ENCODE peak calls at places on chromosomes 12 and 14, in nine cellular contexts. U is MM.1S, O is neural progenitor cell, S is SK-N-SH, W is GM23248, F is hepatocyte, K is GM23338, P is HCT116, A is OCI-LY7. Y is an unnamed sample.
A peak's percentile ranks its signal among the peaks of the same experiment; 100 is the strongest.

GRCh38 chr12:116739381-116739887 is 1.3 kb downstream of the RNFT2 start:
- DNase-seq in O (no peak), S (no peak), F (no peak), U (no peak), A (no peak), P (no peak), W (no peak), K (no peak), Y (no peak)

GRCh38 chr14:105903971-105904370 is 377.6 kb downstream of the TMEM121 start:
- DNase-seq in A (no peak), O (no peak), U (no peak), K (no peak), P (no peak), W (no peak), S (peak; percentile 70), F (no peak), Y (no peak)

GRCh38 chr12:73220951-73221350 is 948.8 kb downstream of the TRHDE start:
- DNase-seq in U (no peak), A (no peak), P (no peak), O (no peak), K (no peak), F (no peak), W (no peak), S (no peak), Y (no peak)

GRCh38 chr14:39175445-39176262 is 600 bp downstream of the PNN start:
- DNase-seq in K (peak; percentile 60), F (peak; percentile 58), P (no peak), O (peak; percentile 72), A (peak; percentile 68), W (peak; percentile 59), S (peak; percentile 40), U (no peak), Y (peak; percentile 33)

GRCh38 chr12:84186433-84186832 is 726.2 kb downstream of the SLC6A15 start:
- DNase-seq in F (no peak), O (no peak), K (no peak), W (no peak), A (no peak), S (peak; percentile 11), U (no peak), P (no peak), Y (no peak)

GRCh38 chr14:38808734-38809455 is 294.1 kb downstream of the SEC23A start:
- DNase-seq in P (peak; percentile 1), A (no peak), U (no peak), K (peak; percentile 17), F (peak; percentile 55), S (no peak), O (no peak), W (no peak), Y (peak; percentile 16)

GRCh38 chr12:15049456-15050153 is 76.8 kb downstream of the PDE6H start:
- DNase-seq in O (no peak), W (no peak), A (no peak), K (no peak), U (no peak), F (no peak), P (no peak), S (no peak), Y (no peak)

GRCh38 chr12:7121324-7121723 is 7.4 kb downstream of the RBP5 start:
- DNase-seq in P (no peak), S (no peak), F (no peak), W (no peak), U (no peak), K (no peak), O (no peak), A (no peak), Y (no peak)

GRCh38 chr12:53677612-53678133 is 1.8 kb upstream of the ATP5MC2 start:
- DNase-seq in P (no peak), W (peak; percentile 39), K (no peak), U (no peak), F (no peak), S (no peak), O (peak; percentile 27), A (no peak), Y (no peak)

GRCh38 chr12:111359231-111359913 is 9.5 kb downstream of the PHETA1 start:
- DNase-seq in S (no peak), P (no peak), O (no peak), U (no peak), A (no peak), F (no peak), K (no peak), W (peak; percentile 17), Y (no peak)

GRCh38 chr14:100653409-100653808 is 66.2 kb upstream of the BEGAIN start:
- DNase-seq in S (peak; percentile 70), F (no peak), O (peak; percentile 40), K (peak; percentile 57), A (peak; percentile 12), U (no peak), P (no peak), W (no peak), Y (no peak)

GRCh38 chr12:69435644-69436043 is 34.5 kb upstream of the FRS2 start:
- DNase-seq in U (no peak), K (no peak), O (no peak), W (peak; percentile 28), S (no peak), F (no peak), A (no peak), P (no peak), Y (no peak)

DNA sequence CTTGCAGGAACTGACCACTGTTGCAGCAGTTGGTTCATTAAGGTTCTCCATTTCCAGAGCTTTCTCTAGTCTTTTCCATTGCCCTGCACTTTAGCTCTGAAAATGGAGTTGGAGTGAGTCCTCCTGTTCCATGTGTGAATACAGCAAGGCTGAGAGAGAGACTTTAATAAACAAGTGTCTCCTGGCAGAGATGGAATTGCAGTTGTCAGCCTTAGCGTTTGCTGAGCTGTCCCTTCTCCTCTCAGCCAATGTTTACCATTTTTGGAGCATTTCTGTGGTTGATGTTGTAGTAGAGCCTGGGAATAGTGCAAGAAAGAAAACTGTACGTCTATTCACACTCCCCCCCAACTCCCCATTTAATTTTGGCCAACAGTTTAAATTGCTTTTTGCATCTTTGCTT is 7.5 kb upstream of the MANSC4 start:
- DNase-seq in K (no peak), S (no peak), A (no peak), O (no peak), F (no peak), U (no peak), W (no peak), P (no peak), Y (no peak)
- H3K4me2 ChIP-seq in K (no peak overlapping the region), S (no peak overlapping the region), A (no peak overlapping the region), O (no peak overlapping the region), F (no peak overlapping the region), U (no peak overlapping the region), W (no peak overlapping the region), P (no peak overlapping the region), Y (no peak overlapping the region)

GRCh38 chr12:32211769-32212156 is 105.1 kb downstream of the BICD1 start:
- DNase-seq in W (no peak), P (no peak), F (no peak), K (no peak), A (no peak), S (peak; percentile 6), O (no peak), U (no peak), Y (no peak)

GRCh38 chr12:32214723-32215122 is 108.1 kb downstream of the BICD1 start:
- DNase-seq in S (no peak), A (peak; percentile 45), K (no peak), O (no peak), W (no peak), U (no peak), P (no peak), F (no peak), Y (no peak)

GRCh38 chr12:32217354-32218310 is 111.0 kb downstream of the BICD1 start:
- DNase-seq in W (peak; percentile 81), F (no peak), A (peak; percentile 12), P (no peak), U (no peak), O (no peak), K (no peak), S (no peak), Y (peak; percentile 24)
- TF ChIP-seq EZH2phosphoT487 in W (no peak), F (no peak), A (no peak), P (no peak), U (no peak), O (no peak), K (no peak), S (no peak), Y (no peak)

DNA sequence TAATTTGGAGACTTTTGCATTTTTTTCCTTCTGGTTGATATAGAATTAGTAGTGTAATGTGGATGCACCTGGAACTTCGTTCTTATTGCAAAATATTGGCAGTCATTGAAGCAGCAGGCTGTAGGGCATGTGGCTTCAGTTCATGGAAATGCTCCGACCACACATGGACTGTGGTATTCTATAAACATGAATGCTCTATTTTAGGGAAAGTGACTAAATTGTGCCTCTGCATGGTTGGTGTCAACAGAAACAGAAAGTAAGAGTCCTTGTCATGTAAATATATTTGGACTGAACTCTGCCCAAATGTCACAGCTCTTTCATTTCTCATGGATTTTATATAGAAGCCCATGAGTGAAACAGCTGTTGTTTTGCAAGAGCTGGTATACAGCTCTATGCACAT is 917.0 kb downstream of the LRFN5 start:
- DNase-seq in U (peak; percentile 59), K (no peak), O (no peak), W (peak; percentile 5), P (no peak), S (no peak), A (no peak), F (no peak), Y (no peak)
- H3K27ac ChIP-seq in U (no peak overlapping the region), K (no peak overlapping the region), O (no peak overlapping the region), W (no peak overlapping the region), P (no peak overlapping the region), S (no peak overlapping the region), A (no peak overlapping the region), F (no peak overlapping the region), Y (no peak overlapping the region)

DNA sequence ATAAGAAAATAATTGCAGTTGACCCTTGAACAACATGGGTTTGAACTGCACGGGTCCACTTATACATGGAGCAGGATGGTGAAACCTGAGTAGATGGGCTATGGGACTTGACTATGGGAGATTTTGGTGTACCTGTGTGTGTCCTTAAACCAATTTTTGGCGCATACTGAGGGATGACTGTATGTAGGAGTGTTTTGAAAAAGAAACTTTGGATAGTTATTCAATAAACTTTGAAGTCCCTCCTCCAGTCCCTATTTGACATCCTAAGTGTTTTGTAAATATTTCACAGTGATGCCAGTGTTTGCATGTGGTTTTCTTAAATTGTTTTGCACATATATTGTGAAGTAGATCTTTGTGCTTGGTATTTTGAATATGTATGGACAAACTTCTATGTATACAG is 12.4 kb downstream of the KTN1 start:
- DNase-seq in U (no peak), W (no peak), F (no peak), S (no peak), P (no peak), K (no peak), A (no peak), O (no peak), Y (peak; percentile 53)
- H3K4me2 ChIP-seq in U (no peak overlapping the region), W (no peak overlapping the region), F (no peak overlapping the region), S (no peak overlapping the region), P (no peak overlapping the region), K (peak overlapping the region; percentile 37), A (no peak overlapping the region), O (no peak overlapping the region), Y (peak overlapping the region; percentile 1)

DNA sequence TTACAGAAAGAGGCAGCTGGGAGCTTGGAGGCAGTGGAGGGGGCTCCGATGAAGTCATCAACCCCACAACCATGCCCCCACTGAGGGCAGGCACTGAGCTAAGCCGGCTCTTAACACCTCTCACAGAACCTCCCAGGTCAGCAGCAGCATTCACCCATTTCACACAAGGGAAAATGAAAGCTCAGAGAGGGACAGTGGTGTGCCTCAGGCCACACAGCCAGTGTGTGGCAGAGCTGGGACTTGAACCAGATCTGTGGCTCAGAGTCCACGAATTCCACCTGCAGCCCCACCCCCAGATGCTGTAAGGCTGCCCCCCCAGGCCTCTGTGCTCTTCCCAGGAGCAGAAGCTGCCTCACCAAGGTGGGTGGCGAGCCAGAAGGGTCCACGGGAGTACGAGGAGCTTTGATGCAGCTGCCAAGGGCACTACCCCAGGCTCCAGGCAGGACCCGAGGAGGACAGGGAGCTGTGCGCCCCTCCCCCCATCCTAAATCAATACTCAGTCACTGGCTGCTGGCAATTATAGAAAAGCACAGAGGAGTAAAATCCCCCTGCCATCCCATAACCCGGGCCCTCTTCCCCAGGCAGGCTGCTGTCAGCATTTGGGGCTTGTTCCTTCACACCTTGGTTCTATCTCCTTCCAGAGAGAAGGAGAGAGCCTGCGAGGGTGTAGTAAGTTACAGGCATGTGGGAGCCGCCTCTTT is 47.5 kb downstream of the FAM222A start:
- DNase-seq in U (no peak), P (no peak), F (no peak), A (no peak), W (no peak), K (no peak), O (no peak), S (peak; percentile 23), Y (no peak)
- TF ChIP-seq EZH2phosphoT487 in U (no peak), P (no peak), F (no peak), A (no peak), W (no peak), K (no peak), O (no peak), S (no peak), Y (no peak)

Y was measured in PC-3.